ENCODE peak calls at places on chromosomes 16 and 17, in eight cellular contexts. One of them, this sample, is unnamed.
A peak's percentile ranks its signal among the peaks of the same experiment; 100 is the strongest.

GRCh38 chr17:76240461-76241204 is at the start of gene RNF157:
- DNase-seq in EL: peak; percentile 54
- DNase-seq in germinal center: peak; percentile 68
- DNase-seq in activated T-helper 1 cell treated with Interleukin-2 at 50 U/mL for 16 hours: peak; percentile 68
- DNase-seq in NCI-H446 treated with DMSO at 0.1 percent for 48 hours: peak; percentile 37
- DNase-seq in astrocyte: peak; percentile 27
- DNase-seq in naive thymus-derived CD4-positive, alpha-beta T cell: peak; percentile 61
- DNase-seq in effector memory CD4-positive, alpha-beta T cell: peak; percentile 59
- DNase-seq in this sample: peak; percentile 58

GRCh38 chr16:27687605-27688004 is 137.7 kb downstream of the KATNIP start:
- DNase-seq in astrocyte: no peak
- DNase-seq in activated T-helper 1 cell treated with Interleukin-2 at 50 U/mL for 16 hours: no peak
- DNase-seq in EL: no peak
- DNase-seq in effector memory CD4-positive, alpha-beta T cell: no peak
- DNase-seq in NCI-H446 treated with DMSO at 0.1 percent for 48 hours: no peak
- DNase-seq in germinal center: no peak
- DNase-seq in naive thymus-derived CD4-positive, alpha-beta T cell: no peak
- DNase-seq in this sample: no peak

GRCh38 chr17:65173284-65173793 is 36.2 kb downstream of the RGS9 start:
- DNase-seq in effector memory CD4-positive, alpha-beta T cell: peak; percentile 57
- DNase-seq in naive thymus-derived CD4-positive, alpha-beta T cell: peak; percentile 34
- DNase-seq in EL: peak; percentile 61
- DNase-seq in germinal center: peak; percentile 22
- DNase-seq in astrocyte: peak; percentile 28
- DNase-seq in NCI-H446 treated with DMSO at 0.1 percent for 48 hours: no peak
- DNase-seq in activated T-helper 1 cell treated with Interleukin-2 at 50 U/mL for 16 hours: peak; percentile 55
- DNase-seq in this sample: peak; percentile 21

GRCh38 chr16:58515125-58515870 is at the start of gene SETD6:
- DNase-seq in germinal center: peak; percentile 63
- DNase-seq in activated T-helper 1 cell treated with Interleukin-2 at 50 U/mL for 16 hours: peak; percentile 64
- DNase-seq in EL: peak; percentile 83
- DNase-seq in astrocyte: peak; percentile 81
- DNase-seq in effector memory CD4-positive, alpha-beta T cell: peak; percentile 50
- DNase-seq in NCI-H446 treated with DMSO at 0.1 percent for 48 hours: peak; percentile 46
- DNase-seq in naive thymus-derived CD4-positive, alpha-beta T cell: peak; percentile 51
- DNase-seq in this sample: peak; percentile 92

GRCh38 chr16:75593825-75594820 is 27.9 kb downstream of the GABARAPL2 start:
- DNase-seq in effector memory CD4-positive, alpha-beta T cell: no peak
- DNase-seq in germinal center: no peak
- DNase-seq in NCI-H446 treated with DMSO at 0.1 percent for 48 hours: no peak
- DNase-seq in activated T-helper 1 cell treated with Interleukin-2 at 50 U/mL for 16 hours: no peak
- DNase-seq in EL: peak; percentile 58
- DNase-seq in naive thymus-derived CD4-positive, alpha-beta T cell: no peak
- DNase-seq in astrocyte: peak; percentile 88
- DNase-seq in this sample: no peak

GRCh38 chr17:57957120-57957850 is 2.1 kb upstream of the CUEDC1 start:
- DNase-seq in effector memory CD4-positive, alpha-beta T cell: no peak
- DNase-seq in EL: no peak
- DNase-seq in germinal center: no peak
- DNase-seq in NCI-H446 treated with DMSO at 0.1 percent for 48 hours: no peak
- DNase-seq in astrocyte: no peak
- DNase-seq in naive thymus-derived CD4-positive, alpha-beta T cell: no peak
- DNase-seq in activated T-helper 1 cell treated with Interleukin-2 at 50 U/mL for 16 hours: no peak
- DNase-seq in this sample: no peak

GRCh38 chr16:72991211-72991610 is 56.7 kb downstream of the ZFHX3 start:
- DNase-seq in astrocyte: peak; percentile 19
- DNase-seq in EL: peak; percentile 48
- DNase-seq in naive thymus-derived CD4-positive, alpha-beta T cell: no peak
- DNase-seq in effector memory CD4-positive, alpha-beta T cell: no peak
- DNase-seq in germinal center: no peak
- DNase-seq in NCI-H446 treated with DMSO at 0.1 percent for 48 hours: no peak
- DNase-seq in activated T-helper 1 cell treated with Interleukin-2 at 50 U/mL for 16 hours: no peak
- DNase-seq in this sample: no peak

GRCh38 chr16:253833-254232 is 19.2 kb downstream of the FAM234A start:
- DNase-seq in effector memory CD4-positive, alpha-beta T cell: no peak
- DNase-seq in naive thymus-derived CD4-positive, alpha-beta T cell: no peak
- DNase-seq in germinal center: no peak
- DNase-seq in astrocyte: no peak
- DNase-seq in NCI-H446 treated with DMSO at 0.1 percent for 48 hours: no peak
- DNase-seq in EL: no peak
- DNase-seq in activated T-helper 1 cell treated with Interleukin-2 at 50 U/mL for 16 hours: no peak
- DNase-seq in this sample: no peak

GRCh38 chr17:21573961-21574610 is 118.2 kb upstream of the KCNJ18 start:
- DNase-seq in effector memory CD4-positive, alpha-beta T cell: no peak
- DNase-seq in NCI-H446 treated with DMSO at 0.1 percent for 48 hours: peak; percentile 2
- DNase-seq in naive thymus-derived CD4-positive, alpha-beta T cell: peak; percentile 23
- DNase-seq in EL: peak; percentile 45
- DNase-seq in activated T-helper 1 cell treated with Interleukin-2 at 50 U/mL for 16 hours: no peak
- DNase-seq in astrocyte: no peak
- DNase-seq in germinal center: no peak
- DNase-seq in this sample: peak; percentile 45

GRCh38 chr17:80068301-80069160 is 32.1 kb downstream of the CCDC40 start:
- DNase-seq in activated T-helper 1 cell treated with Interleukin-2 at 50 U/mL for 16 hours: no peak
- DNase-seq in astrocyte: peak; percentile 75
- DNase-seq in NCI-H446 treated with DMSO at 0.1 percent for 48 hours: no peak
- DNase-seq in effector memory CD4-positive, alpha-beta T cell: no peak
- DNase-seq in germinal center: no peak
- DNase-seq in naive thymus-derived CD4-positive, alpha-beta T cell: no peak
- DNase-seq in EL: peak; percentile 55
- DNase-seq in this sample: peak; percentile 22

GRCh38 chr17:42221886-42222745 is 27.8 kb upstream of the GHDC start:
- DNase-seq in NCI-H446 treated with DMSO at 0.1 percent for 48 hours: peak; percentile 7
- DNase-seq in naive thymus-derived CD4-positive, alpha-beta T cell: peak; percentile 61
- DNase-seq in activated T-helper 1 cell treated with Interleukin-2 at 50 U/mL for 16 hours: peak; percentile 15
- DNase-seq in germinal center: peak; percentile 65
- DNase-seq in EL: peak; percentile 61
- DNase-seq in astrocyte: no peak
- DNase-seq in effector memory CD4-positive, alpha-beta T cell: peak; percentile 28
- DNase-seq in this sample: peak; percentile 7

GRCh38 chr16:90048737-90049330 is 28.3 kb downstream of the PRDM7 start:
- DNase-seq in naive thymus-derived CD4-positive, alpha-beta T cell: no peak
- DNase-seq in activated T-helper 1 cell treated with Interleukin-2 at 50 U/mL for 16 hours: no peak
- DNase-seq in effector memory CD4-positive, alpha-beta T cell: no peak
- DNase-seq in germinal center: no peak
- DNase-seq in astrocyte: no peak
- DNase-seq in EL: no peak
- DNase-seq in NCI-H446 treated with DMSO at 0.1 percent for 48 hours: no peak
- DNase-seq in this sample: no peak

GRCh38 chr16:87465306-87465705 is 27.5 kb downstream of the ZCCHC14 start:
- DNase-seq in naive thymus-derived CD4-positive, alpha-beta T cell: no peak
- DNase-seq in effector memory CD4-positive, alpha-beta T cell: no peak
- DNase-seq in germinal center: no peak
- DNase-seq in astrocyte: peak; percentile 89
- DNase-seq in activated T-helper 1 cell treated with Interleukin-2 at 50 U/mL for 16 hours: no peak
- DNase-seq in NCI-H446 treated with DMSO at 0.1 percent for 48 hours: no peak
- DNase-seq in EL: peak; percentile 77
- DNase-seq in this sample: peak; percentile 79

GRCh38 chr16:14013571-14014283 is 57.4 kb upstream of the MRTFB start:
- DNase-seq in NCI-H446 treated with DMSO at 0.1 percent for 48 hours: peak; percentile 35
- DNase-seq in astrocyte: peak; percentile 83
- DNase-seq in effector memory CD4-positive, alpha-beta T cell: no peak
- DNase-seq in EL: peak; percentile 85
- DNase-seq in activated T-helper 1 cell treated with Interleukin-2 at 50 U/mL for 16 hours: no peak
- DNase-seq in naive thymus-derived CD4-positive, alpha-beta T cell: no peak
- DNase-seq in germinal center: no peak
- DNase-seq in this sample: peak; percentile 66

GRCh38 chr17:75876190-75876937 is 2.0 kb downstream of the TRIM47 start:
- DNase-seq in astrocyte: no peak
- DNase-seq in germinal center: peak; percentile 79
- DNase-seq in effector memory CD4-positive, alpha-beta T cell: peak; percentile 65
- DNase-seq in NCI-H446 treated with DMSO at 0.1 percent for 48 hours: no peak
- DNase-seq in EL: no peak
- DNase-seq in naive thymus-derived CD4-positive, alpha-beta T cell: peak; percentile 63
- DNase-seq in activated T-helper 1 cell treated with Interleukin-2 at 50 U/mL for 16 hours: peak; percentile 73
- DNase-seq in this sample: peak; percentile 84

GRCh38 chr16:57471852-57472664 is 9.6 kb downstream of the POLR2C start:
- DNase-seq in activated T-helper 1 cell treated with Interleukin-2 at 50 U/mL for 16 hours: no peak
- DNase-seq in effector memory CD4-positive, alpha-beta T cell: no peak
- DNase-seq in germinal center: no peak
- DNase-seq in naive thymus-derived CD4-positive, alpha-beta T cell: no peak
- DNase-seq in astrocyte: no peak
- DNase-seq in EL: no peak
- DNase-seq in NCI-H446 treated with DMSO at 0.1 percent for 48 hours: no peak
- DNase-seq in this sample: no peak

GRCh38 chr17:78903101-78903779 is at the start of gene CEP295NL:
- DNase-seq in activated T-helper 1 cell treated with Interleukin-2 at 50 U/mL for 16 hours: no peak
- DNase-seq in astrocyte: no peak
- DNase-seq in NCI-H446 treated with DMSO at 0.1 percent for 48 hours: no peak
- DNase-seq in naive thymus-derived CD4-positive, alpha-beta T cell: no peak
- DNase-seq in effector memory CD4-positive, alpha-beta T cell: no peak
- DNase-seq in EL: no peak
- DNase-seq in germinal center: no peak
- DNase-seq in this sample: peak; percentile 54

GRCh38 chr16:47574091-47575054 is 113.2 kb downstream of the PHKB start:
- DNase-seq in naive thymus-derived CD4-positive, alpha-beta T cell: no peak
- DNase-seq in EL: peak; percentile 37
- DNase-seq in astrocyte: peak; percentile 77
- DNase-seq in activated T-helper 1 cell treated with Interleukin-2 at 50 U/mL for 16 hours: no peak
- DNase-seq in germinal center: no peak
- DNase-seq in effector memory CD4-positive, alpha-beta T cell: no peak
- DNase-seq in NCI-H446 treated with DMSO at 0.1 percent for 48 hours: no peak
- DNase-seq in this sample: no peak

GRCh38 chr17:7486181-7486580 is 2.0 kb downstream of the POLR2A start:
- DNase-seq in EL: peak; percentile 44
- DNase-seq in NCI-H446 treated with DMSO at 0.1 percent for 48 hours: no peak
- DNase-seq in effector memory CD4-positive, alpha-beta T cell: no peak
- DNase-seq in activated T-helper 1 cell treated with Interleukin-2 at 50 U/mL for 16 hours: no peak
- DNase-seq in germinal center: no peak
- DNase-seq in astrocyte: peak; percentile 31
- DNase-seq in naive thymus-derived CD4-positive, alpha-beta T cell: no peak
- DNase-seq in this sample: no peak

GRCh38 chr16:2428051-2428786 is 1.0 kb upstream of the CCNF start:
- DNase-seq in EL: peak; percentile 46
- DNase-seq in activated T-helper 1 cell treated with Interleukin-2 at 50 U/mL for 16 hours: no peak
- DNase-seq in astrocyte: no peak
- DNase-seq in naive thymus-derived CD4-positive, alpha-beta T cell: no peak
- DNase-seq in germinal center: peak; percentile 32
- DNase-seq in effector memory CD4-positive, alpha-beta T cell: no peak
- DNase-seq in NCI-H446 treated with DMSO at 0.1 percent for 48 hours: no peak
- DNase-seq in this sample: peak; percentile 46

GRCh38 chr17:55693244-55694216 is 29.1 kb downstream of the TMEM100 start:
- DNase-seq in astrocyte: no peak
- DNase-seq in activated T-helper 1 cell treated with Interleukin-2 at 50 U/mL for 16 hours: no peak
- DNase-seq in effector memory CD4-positive, alpha-beta T cell: no peak
- DNase-seq in naive thymus-derived CD4-positive, alpha-beta T cell: no peak
- DNase-seq in germinal center: no peak
- DNase-seq in NCI-H446 treated with DMSO at 0.1 percent for 48 hours: no peak
- DNase-seq in EL: no peak
- DNase-seq in this sample: no peak

GRCh38 chr17:77372444-77373297 is 231.9 kb downstream of the SEC14L1 start:
- DNase-seq in effector memory CD4-positive, alpha-beta T cell: peak; percentile 44
- DNase-seq in EL: peak; percentile 88
- DNase-seq in germinal center: peak; percentile 75
- DNase-seq in NCI-H446 treated with DMSO at 0.1 percent for 48 hours: no peak
- DNase-seq in activated T-helper 1 cell treated with Interleukin-2 at 50 U/mL for 16 hours: peak; percentile 54
- DNase-seq in astrocyte: peak; percentile 62
- DNase-seq in naive thymus-derived CD4-positive, alpha-beta T cell: peak; percentile 44
- DNase-seq in this sample: peak; percentile 84

GRCh38 chr17:72465191-72466024 is 344.6 kb downstream of the SOX9 start:
- DNase-seq in naive thymus-derived CD4-positive, alpha-beta T cell: no peak
- DNase-seq in NCI-H446 treated with DMSO at 0.1 percent for 48 hours: no peak
- DNase-seq in EL: peak; percentile 99
- DNase-seq in germinal center: no peak
- DNase-seq in activated T-helper 1 cell treated with Interleukin-2 at 50 U/mL for 16 hours: no peak
- DNase-seq in astrocyte: peak; percentile 94
- DNase-seq in effector memory CD4-positive, alpha-beta T cell: no peak
- DNase-seq in this sample: peak; percentile 66

GRCh38 chr17:73747221-73748002 is 103.2 kb upstream of the SDK2 start:
- DNase-seq in naive thymus-derived CD4-positive, alpha-beta T cell: no peak
- DNase-seq in astrocyte: no peak
- DNase-seq in effector memory CD4-positive, alpha-beta T cell: no peak
- DNase-seq in NCI-H446 treated with DMSO at 0.1 percent for 48 hours: peak; percentile 89
- DNase-seq in EL: no peak
- DNase-seq in activated T-helper 1 cell treated with Interleukin-2 at 50 U/mL for 16 hours: no peak
- DNase-seq in germinal center: no peak
- DNase-seq in this sample: no peak

GRCh38 chr17:74239169-74239568 is 25.8 kb downstream of the TTYH2 start:
- DNase-seq in NCI-H446 treated with DMSO at 0.1 percent for 48 hours: no peak
- DNase-seq in activated T-helper 1 cell treated with Interleukin-2 at 50 U/mL for 16 hours: no peak
- DNase-seq in astrocyte: peak; percentile 10
- DNase-seq in EL: no peak
- DNase-seq in effector memory CD4-positive, alpha-beta T cell: no peak
- DNase-seq in naive thymus-derived CD4-positive, alpha-beta T cell: no peak
- DNase-seq in germinal center: no peak
- DNase-seq in this sample: no peak

GRCh38 chr16:51487880-51488279 is 336.8 kb upstream of the SALL1 start:
- DNase-seq in NCI-H446 treated with DMSO at 0.1 percent for 48 hours: no peak
- DNase-seq in effector memory CD4-positive, alpha-beta T cell: no peak
- DNase-seq in astrocyte: no peak
- DNase-seq in EL: no peak
- DNase-seq in germinal center: no peak
- DNase-seq in activated T-helper 1 cell treated with Interleukin-2 at 50 U/mL for 16 hours: no peak
- DNase-seq in naive thymus-derived CD4-positive, alpha-beta T cell: no peak
- DNase-seq in this sample: no peak

GRCh38 chr16:64469906-64470702 is 651.8 kb downstream of the CDH11 start:
- DNase-seq in EL: no peak
- DNase-seq in naive thymus-derived CD4-positive, alpha-beta T cell: no peak
- DNase-seq in NCI-H446 treated with DMSO at 0.1 percent for 48 hours: no peak
- DNase-seq in astrocyte: no peak
- DNase-seq in germinal center: no peak
- DNase-seq in effector memory CD4-positive, alpha-beta T cell: no peak
- DNase-seq in activated T-helper 1 cell treated with Interleukin-2 at 50 U/mL for 16 hours: no peak
- DNase-seq in this sample: peak; percentile 25

GRCh38 chr16:26645629-26646028 is 421.1 kb upstream of the C16orf82 start:
- DNase-seq in activated T-helper 1 cell treated with Interleukin-2 at 50 U/mL for 16 hours: peak; percentile 2
- DNase-seq in naive thymus-derived CD4-positive, alpha-beta T cell: no peak
- DNase-seq in NCI-H446 treated with DMSO at 0.1 percent for 48 hours: no peak
- DNase-seq in astrocyte: no peak
- DNase-seq in germinal center: no peak
- DNase-seq in effector memory CD4-positive, alpha-beta T cell: peak; percentile 6
- DNase-seq in EL: no peak
- DNase-seq in this sample: peak; percentile 70

GRCh38 chr17:48841395-48841831 is 10.6 kb downstream of the CALCOCO2 start:
- DNase-seq in EL: peak; percentile 63
- DNase-seq in NCI-H446 treated with DMSO at 0.1 percent for 48 hours: no peak
- DNase-seq in naive thymus-derived CD4-positive, alpha-beta T cell: peak; percentile 55
- DNase-seq in effector memory CD4-positive, alpha-beta T cell: no peak
- DNase-seq in astrocyte: peak; percentile 46
- DNase-seq in activated T-helper 1 cell treated with Interleukin-2 at 50 U/mL for 16 hours: no peak
- DNase-seq in germinal center: peak; percentile 37
- DNase-seq in this sample: no peak

GRCh38 chr16:57377080-57377841 is 5.0 kb downstream of the CX3CL1 start:
- DNase-seq in naive thymus-derived CD4-positive, alpha-beta T cell: no peak
- DNase-seq in NCI-H446 treated with DMSO at 0.1 percent for 48 hours: no peak
- DNase-seq in activated T-helper 1 cell treated with Interleukin-2 at 50 U/mL for 16 hours: no peak
- DNase-seq in EL: peak; percentile 44
- DNase-seq in astrocyte: no peak
- DNase-seq in germinal center: peak; percentile 74
- DNase-seq in effector memory CD4-positive, alpha-beta T cell: no peak
- DNase-seq in this sample: no peak

GRCh38 chr16:1134776-1135458 is 18.0 kb upstream of the CACNA1H start:
- DNase-seq in astrocyte: no peak
- DNase-seq in activated T-helper 1 cell treated with Interleukin-2 at 50 U/mL for 16 hours: no peak
- DNase-seq in effector memory CD4-positive, alpha-beta T cell: no peak
- DNase-seq in naive thymus-derived CD4-positive, alpha-beta T cell: no peak
- DNase-seq in EL: no peak
- DNase-seq in germinal center: no peak
- DNase-seq in NCI-H446 treated with DMSO at 0.1 percent for 48 hours: no peak
- DNase-seq in this sample: no peak